ENCODE peak calls at places on chromosomes 3 and 15, in seven cellular contexts. One of them, this sample, is unnamed.

GRCh38 chr3:134704556-134704955 is 53.7 kb upstream of the KY start:
- DNase-seq in esophagus muscularis mucosa: peak
- DNase-seq in sigmoid colon: no peak
- DNase-seq in spleen: no peak
- DNase-seq in upper lobe of left lung: no peak
- DNase-seq in SK-N-MC: no peak
- DNase-seq in GM23338: no peak
- DNase-seq in this sample: no peak

GRCh38 chr3:187870360-187871203 is 125.3 kb upstream of the BCL6 start:
- DNase-seq in SK-N-MC: no peak
- DNase-seq in esophagus muscularis mucosa: no peak
- DNase-seq in upper lobe of left lung: no peak
- DNase-seq in spleen: no peak
- DNase-seq in GM23338: no peak
- DNase-seq in sigmoid colon: no peak
- DNase-seq in this sample: no peak

GRCh38 chr15:25903024-25903581 is 40.0 kb upstream of the ATP10A start:
- DNase-seq in spleen: no peak
- DNase-seq in esophagus muscularis mucosa: no peak
- DNase-seq in GM23338: no peak
- DNase-seq in sigmoid colon: peak
- DNase-seq in upper lobe of left lung: peak
- DNase-seq in SK-N-MC: no peak
- DNase-seq in this sample: no peak

GRCh38 chr3:52244061-52244628 is 1.4 kb upstream of the PPM1M start:
- DNase-seq in esophagus muscularis mucosa: no peak
- DNase-seq in sigmoid colon: peak
- DNase-seq in spleen: peak
- DNase-seq in SK-N-MC: peak
- DNase-seq in GM23338: no peak
- DNase-seq in upper lobe of left lung: no peak
- DNase-seq in this sample: peak

GRCh38 chr3:72174043-72174442 is 389.1 kb upstream of the PROK2 start:
- DNase-seq in spleen: no peak
- DNase-seq in SK-N-MC: no peak
- DNase-seq in sigmoid colon: no peak
- DNase-seq in upper lobe of left lung: no peak
- DNase-seq in GM23338: no peak
- DNase-seq in esophagus muscularis mucosa: no peak
- DNase-seq in this sample: no peak

GRCh38 chr3:179853176-179853575 is 183.6 kb downstream of the PEX5L start:
- DNase-seq in GM23338: no peak
- DNase-seq in SK-N-MC: no peak
- DNase-seq in sigmoid colon: no peak
- DNase-seq in esophagus muscularis mucosa: no peak
- DNase-seq in spleen: no peak
- DNase-seq in upper lobe of left lung: no peak
- DNase-seq in this sample: no peak

GRCh38 chr3:140180603-140181002 is 245.6 kb downstream of the CLSTN2 start:
- DNase-seq in sigmoid colon: no peak
- DNase-seq in upper lobe of left lung: no peak
- DNase-seq in GM23338: no peak
- DNase-seq in esophagus muscularis mucosa: no peak
- DNase-seq in spleen: no peak
- DNase-seq in SK-N-MC: no peak
- DNase-seq in this sample: no peak

GRCh38 chr3:18445421-18446066 is 20.4 kb upstream of the SATB1 start:
- DNase-seq in esophagus muscularis mucosa: no peak
- DNase-seq in spleen: peak
- DNase-seq in GM23338: peak
- DNase-seq in SK-N-MC: no peak
- DNase-seq in sigmoid colon: peak
- DNase-seq in upper lobe of left lung: no peak
- DNase-seq in this sample: no peak

GRCh38 chr3:33035596-33035995 is 61.4 kb downstream of the GLB1 start:
- DNase-seq in upper lobe of left lung: no peak
- DNase-seq in SK-N-MC: no peak
- DNase-seq in spleen: no peak
- DNase-seq in GM23338: no peak
- DNase-seq in sigmoid colon: no peak
- DNase-seq in esophagus muscularis mucosa: no peak
- DNase-seq in this sample: no peak

GRCh38 chr15:39887211-39887610 is 32.9 kb downstream of the GPR176 start:
- DNase-seq in sigmoid colon: no peak
- DNase-seq in GM23338: peak
- DNase-seq in esophagus muscularis mucosa: no peak
- DNase-seq in spleen: no peak
- DNase-seq in SK-N-MC: no peak
- DNase-seq in upper lobe of left lung: no peak
- DNase-seq in this sample: no peak

GRCh38 chr3:152943645-152944044 is 108.7 kb downstream of the P2RY1 start:
- DNase-seq in GM23338: no peak
- DNase-seq in spleen: no peak
- DNase-seq in SK-N-MC: no peak
- DNase-seq in upper lobe of left lung: no peak
- DNase-seq in sigmoid colon: no peak
- DNase-seq in esophagus muscularis mucosa: no peak
- DNase-seq in this sample: no peak

GRCh38 chr3:153749070-153749610 is 372.1 kb upstream of the ARHGEF26 start:
- DNase-seq in sigmoid colon: no peak
- DNase-seq in upper lobe of left lung: no peak
- DNase-seq in GM23338: no peak
- DNase-seq in spleen: no peak
- DNase-seq in esophagus muscularis mucosa: no peak
- DNase-seq in SK-N-MC: no peak
- DNase-seq in this sample: no peak

GRCh38 chr15:31276596-31277298 is 49.9 kb upstream of the KLF13 start:
- DNase-seq in upper lobe of left lung: no peak
- DNase-seq in GM23338: no peak
- DNase-seq in sigmoid colon: peak
- DNase-seq in SK-N-MC: no peak
- DNase-seq in spleen: peak
- DNase-seq in esophagus muscularis mucosa: peak
- DNase-seq in this sample: no peak

GRCh38 chr15:63514533-63514943 is 10.1 kb downstream of the USP3 start:
- DNase-seq in upper lobe of left lung: no peak
- DNase-seq in esophagus muscularis mucosa: peak
- DNase-seq in GM23338: no peak
- DNase-seq in sigmoid colon: no peak
- DNase-seq in SK-N-MC: no peak
- DNase-seq in spleen: no peak
- DNase-seq in this sample: no peak
- TF ChIP-seq POLR2AphosphoS5 in upper lobe of left lung: peak
- TF ChIP-seq POLR2AphosphoS5 in esophagus muscularis mucosa: no peak
- TF ChIP-seq POLR2AphosphoS5 in GM23338: no peak
- TF ChIP-seq POLR2AphosphoS5 in sigmoid colon: peak
- TF ChIP-seq POLR2AphosphoS5 in SK-N-MC: no peak
- TF ChIP-seq POLR2AphosphoS5 in spleen: no peak
- TF ChIP-seq POLR2AphosphoS5 in this sample: no peak

GRCh38 chr15:72184165-72184811 is 13.3 kb downstream of the GRAMD2A start:
- DNase-seq in SK-N-MC: no peak
- DNase-seq in esophagus muscularis mucosa: no peak
- DNase-seq in GM23338: peak
- DNase-seq in sigmoid colon: no peak
- DNase-seq in spleen: peak
- DNase-seq in upper lobe of left lung: peak
- DNase-seq in this sample: no peak
- TF ChIP-seq POLR2AphosphoS5 in SK-N-MC: no peak
- TF ChIP-seq POLR2AphosphoS5 in esophagus muscularis mucosa: no peak
- TF ChIP-seq POLR2AphosphoS5 in GM23338: peak
- TF ChIP-seq POLR2AphosphoS5 in sigmoid colon: no peak
- TF ChIP-seq POLR2AphosphoS5 in spleen: no peak
- TF ChIP-seq POLR2AphosphoS5 in upper lobe of left lung: peak
- TF ChIP-seq POLR2AphosphoS5 in this sample: no peak

GRCh38 chr3:40179016-40179415 is 130.5 kb upstream of the EIF1B start:
- DNase-seq in spleen: peak
- DNase-seq in SK-N-MC: no peak
- DNase-seq in GM23338: peak
- DNase-seq in upper lobe of left lung: no peak
- DNase-seq in sigmoid colon: peak
- DNase-seq in esophagus muscularis mucosa: no peak
- DNase-seq in this sample: peak
- TF ChIP-seq POLR2AphosphoS5 in spleen: no peak
- TF ChIP-seq POLR2AphosphoS5 in SK-N-MC: no peak
- TF ChIP-seq POLR2AphosphoS5 in GM23338: no peak
- TF ChIP-seq POLR2AphosphoS5 in upper lobe of left lung: no peak
- TF ChIP-seq POLR2AphosphoS5 in sigmoid colon: no peak
- TF ChIP-seq POLR2AphosphoS5 in esophagus muscularis mucosa: no peak
- TF ChIP-seq POLR2AphosphoS5 in this sample: no peak

DNA sequence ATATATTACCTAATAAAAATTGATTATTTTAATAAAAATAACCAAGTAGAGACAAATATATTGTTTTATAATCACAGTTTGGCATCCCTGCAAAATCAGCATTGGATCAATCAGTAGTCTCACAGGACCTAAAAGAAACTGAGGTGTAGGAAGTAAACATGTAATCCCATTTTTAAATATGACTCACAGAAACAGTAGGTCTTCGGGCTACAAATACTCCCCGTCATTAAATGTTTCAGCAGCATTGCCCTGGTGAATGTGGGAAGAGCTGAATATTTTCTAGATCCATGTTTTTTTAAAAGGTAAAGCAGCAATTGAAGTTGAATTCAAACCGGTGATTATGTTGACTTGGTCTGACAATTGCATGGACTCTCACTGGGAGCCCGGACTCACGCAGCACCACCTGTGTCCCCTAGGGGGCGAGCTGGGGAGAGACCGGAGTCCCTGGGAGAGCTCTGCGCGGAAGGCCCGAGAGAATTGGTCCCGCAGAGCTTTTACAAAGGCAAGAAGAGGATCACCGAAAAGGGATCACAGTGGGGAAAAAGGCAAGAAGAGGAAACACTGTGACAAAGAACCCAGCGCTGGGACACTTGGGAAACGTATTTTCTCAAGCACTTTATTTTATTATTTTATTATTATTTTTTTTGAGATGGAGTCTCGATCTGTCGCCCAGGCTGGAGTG is 17.2 kb upstream of the USP3 start:
- DNase-seq in SK-N-MC: no peak
- DNase-seq in spleen: peak
- DNase-seq in GM23338: peak
- DNase-seq in sigmoid colon: peak
- DNase-seq in upper lobe of left lung: peak
- DNase-seq in esophagus muscularis mucosa: peak
- DNase-seq in this sample: no peak
- TF ChIP-seq POLR2AphosphoS5 in SK-N-MC: no peak
- TF ChIP-seq POLR2AphosphoS5 in spleen: peak
- TF ChIP-seq POLR2AphosphoS5 in GM23338: no peak
- TF ChIP-seq POLR2AphosphoS5 in sigmoid colon: no peak
- TF ChIP-seq POLR2AphosphoS5 in upper lobe of left lung: no peak
- TF ChIP-seq POLR2AphosphoS5 in esophagus muscularis mucosa: peak
- TF ChIP-seq POLR2AphosphoS5 in this sample: no peak

DNA sequence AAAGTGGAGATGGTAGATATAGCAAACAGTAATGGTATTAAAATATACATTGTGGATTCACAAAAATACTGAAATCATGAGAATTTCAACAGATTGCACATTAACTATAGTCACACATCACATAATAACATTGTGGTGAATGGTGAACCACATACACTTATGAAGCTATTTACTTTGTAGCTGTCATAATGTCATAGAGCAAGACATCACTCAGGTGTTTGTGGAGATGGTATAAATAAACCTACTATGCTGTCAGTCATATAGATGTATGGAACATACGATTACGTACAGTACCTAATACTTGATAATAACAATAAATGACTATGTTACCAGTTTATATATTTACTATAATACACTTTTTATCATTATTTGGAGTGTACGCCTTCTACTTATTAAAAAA is 1416.0 kb upstream of the ALCAM start:
- DNase-seq in SK-N-MC: no peak
- DNase-seq in sigmoid colon: no peak
- DNase-seq in spleen: no peak
- DNase-seq in esophagus muscularis mucosa: no peak
- DNase-seq in GM23338: no peak
- DNase-seq in upper lobe of left lung: no peak
- DNase-seq in this sample: no peak
- TF ChIP-seq POLR2AphosphoS5 in SK-N-MC: no peak
- TF ChIP-seq POLR2AphosphoS5 in sigmoid colon: no peak
- TF ChIP-seq POLR2AphosphoS5 in spleen: no peak
- TF ChIP-seq POLR2AphosphoS5 in esophagus muscularis mucosa: no peak
- TF ChIP-seq POLR2AphosphoS5 in GM23338: no peak
- TF ChIP-seq POLR2AphosphoS5 in upper lobe of left lung: no peak
- TF ChIP-seq POLR2AphosphoS5 in this sample: no peak

DNA sequence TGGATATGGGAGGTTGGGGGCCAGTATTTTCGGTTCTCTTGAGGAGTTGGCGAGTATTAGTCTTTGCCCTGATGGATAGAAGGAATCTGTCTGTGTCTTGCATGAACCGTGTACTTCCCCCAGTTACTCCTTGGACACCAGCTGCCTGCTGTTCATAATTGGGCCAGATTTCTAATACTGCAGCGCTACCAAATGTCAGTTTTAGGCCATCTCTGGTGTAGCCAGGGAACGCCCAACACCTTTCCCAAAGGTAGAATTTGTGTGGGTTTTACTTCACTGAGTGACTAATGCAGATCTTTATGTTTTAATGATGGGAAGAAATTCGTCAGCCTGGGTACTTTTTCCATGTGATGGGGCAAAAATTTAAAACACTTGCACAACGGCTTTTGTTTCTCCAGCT is 18.4 kb downstream of the FLNB start:
- DNase-seq in spleen: no peak
- DNase-seq in esophagus muscularis mucosa: no peak
- DNase-seq in GM23338: no peak
- DNase-seq in upper lobe of left lung: no peak
- DNase-seq in sigmoid colon: no peak
- DNase-seq in SK-N-MC: no peak
- DNase-seq in this sample: no peak
- TF ChIP-seq POLR2AphosphoS5 in spleen: no peak
- TF ChIP-seq POLR2AphosphoS5 in esophagus muscularis mucosa: no peak
- TF ChIP-seq POLR2AphosphoS5 in GM23338: no peak
- TF ChIP-seq POLR2AphosphoS5 in upper lobe of left lung: no peak
- TF ChIP-seq POLR2AphosphoS5 in sigmoid colon: no peak
- TF ChIP-seq POLR2AphosphoS5 in SK-N-MC: no peak
- TF ChIP-seq POLR2AphosphoS5 in this sample: no peak

GRCh38 chr3:63880653-63881052 is 17.0 kb downstream of the ATXN7 start:
- DNase-seq in upper lobe of left lung: no peak
- DNase-seq in sigmoid colon: no peak
- DNase-seq in esophagus muscularis mucosa: no peak
- DNase-seq in spleen: no peak
- DNase-seq in SK-N-MC: no peak
- DNase-seq in GM23338: no peak
- DNase-seq in this sample: no peak
- TF ChIP-seq POLR2AphosphoS5 in upper lobe of left lung: no peak
- TF ChIP-seq POLR2AphosphoS5 in sigmoid colon: no peak
- TF ChIP-seq POLR2AphosphoS5 in esophagus muscularis mucosa: no peak
- TF ChIP-seq POLR2AphosphoS5 in spleen: no peak
- TF ChIP-seq POLR2AphosphoS5 in SK-N-MC: no peak
- TF ChIP-seq POLR2AphosphoS5 in GM23338: no peak
- TF ChIP-seq POLR2AphosphoS5 in this sample: no peak